ENCODE peak calls at places on chromosomes 4 and X, in five cellular contexts. S is AG09319, W is HFF-Myc, G is AG04449, Z is cardiac fibroblast. X is an unnamed sample.

GRCh38 chr4:105192474-105192873 is 45.8 kb downstream of the TET2 start:
- DNase-seq in W (no peak), G (no peak), Z (peak; percentile 26), S (no peak), X (no peak)

GRCh38 chr4:180827193-180827592 is 1416.0 kb upstream of the TENM3 start:
- DNase-seq in S (no peak), W (no peak), G (no peak), Z (peak; percentile 28), X (peak; percentile 30)

GRCh38 chr4:111066001-111066400 is 443.1 kb upstream of the PITX2 start:
- DNase-seq in Z (peak; percentile 2), G (no peak), S (no peak), W (no peak), X (no peak)

GRCh38 chr4:181235361-181235760 is 1007.8 kb upstream of the TENM3 start:
- DNase-seq in W (no peak), Z (no peak), G (no peak), S (no peak), X (no peak)

GRCh38 chr4:96983830-96984229 is 1143.9 kb downstream of the PDHA2 start:
- DNase-seq in W (no peak), G (no peak), S (no peak), Z (no peak), X (peak; percentile 3)

GRCh38 chr4:113537183-113537977 is 224.2 kb downstream of the CAMK2D start:
- DNase-seq in Z (no peak), G (no peak), S (no peak), W (no peak), X (no peak)

GRCh38 chr4:61273237-61273636 is 73.1 kb downstream of the ADGRL3 start:
- DNase-seq in G (no peak), S (no peak), W (no peak), Z (peak; percentile 73), X (peak; percentile 37)

GRCh38 chrX:53682885-53683555 is 3.5 kb downstream of the HUWE1 start:
- DNase-seq in S (no peak), W (no peak), G (no peak), Z (peak; percentile 62), X (peak; percentile 62)

GRCh38 chrX:113512700-113513395 is 672.2 kb upstream of the AMOT start:
- DNase-seq in S (peak; percentile 14), G (peak; percentile 23), Z (peak; percentile 82), W (no peak), X (peak; percentile 74)

GRCh38 chrX:110021180-110022022 is 18.5 kb downstream of the TMEM164 start:
- DNase-seq in Z (peak; percentile 87), G (no peak), S (peak; percentile 56), W (no peak), X (peak; percentile 79)

GRCh38 chrX:136473663-136474062 is 14.1 kb upstream of the BRS3 start:
- DNase-seq in Z (no peak), G (no peak), W (no peak), S (no peak), X (no peak)

GRCh38 chrX:13937370-13938052 is 92.2 kb downstream of the GEMIN8 start:
- DNase-seq in Z (peak; percentile 30), S (no peak), W (no peak), G (no peak), X (peak; percentile 20)

GRCh38 chrX:34915463-34916225 is 27.0 kb upstream of the FAM47B start:
- DNase-seq in S (no peak), Z (no peak), W (no peak), G (no peak), X (no peak)

GRCh38 chrX:81280148-81280547 is 78.2 kb downstream of the SH3BGRL start:
- DNase-seq in Z (peak; percentile 11), W (no peak), G (no peak), S (no peak), X (no peak)
- TF ChIP-seq CTCF in Z (no peak), W (no peak), G (no peak), S (peak; percentile 8), X (peak; percentile 9)

GRCh38 chrX:133248177-133248576 is 30.0 kb upstream of the TFDP3 start:
- DNase-seq in G (no peak), S (no peak), Z (no peak), W (no peak), X (no peak)

GRCh38 chrX:133250184-133251080 is 32.3 kb upstream of the TFDP3 start:
- DNase-seq in W (no peak), Z (no peak), G (no peak), S (no peak), X (no peak)

GRCh38 chrX:133254666-133255065 is 36.5 kb upstream of the TFDP3 start:
- DNase-seq in Z (no peak), S (no peak), W (no peak), G (peak; percentile 19), X (no peak)

GRCh38 chrX:133246921-133247320 is 28.8 kb upstream of the TFDP3 start:
- DNase-seq in Z (no peak), S (no peak), G (no peak), W (no peak), X (no peak)

DNA sequence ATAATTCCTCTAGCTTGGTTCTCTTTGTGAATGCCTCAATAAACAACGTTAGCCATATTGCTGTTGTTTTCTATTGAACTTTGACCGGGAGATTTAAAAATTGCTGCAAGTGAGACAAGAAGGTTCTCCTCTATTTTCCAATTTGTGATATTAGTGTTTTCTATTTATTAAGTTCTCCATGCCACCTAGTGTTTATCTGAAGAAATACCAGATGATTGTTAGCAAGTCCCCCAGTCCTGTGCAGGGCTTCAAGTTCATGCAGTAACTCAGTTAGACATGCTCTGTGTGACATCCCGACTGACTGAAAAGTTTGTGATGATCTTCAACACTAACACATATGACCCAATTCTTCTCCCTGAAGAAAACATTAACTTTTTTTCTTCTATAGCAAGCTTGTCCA is 31.5 kb upstream of the TFDP3 start:
- DNase-seq in G (no peak), Z (no peak), S (no peak), W (no peak), X (peak; percentile 0)
- TF ChIP-seq CTCF in G (no peak), Z (no peak), S (no peak), W (no peak), X (no peak)

GRCh38 chrX:41922125-41922521 is 1.2 kb downstream of the CASK start:
- DNase-seq in G (no peak), W (no peak), S (no peak), Z (peak; percentile 33), X (peak; percentile 31)

GRCh38 chrX:41923925-41924693 is 755 bp upstream of the CASK start:
- DNase-seq in G (no peak), S (no peak), Z (peak; percentile 27), W (no peak), X (peak; percentile 53)

GRCh38 chrX:41923257-41923924 is at the start of gene CASK:
- DNase-seq in W (no peak), G (peak; percentile 19), Z (peak; percentile 87), S (peak; percentile 82), X (peak; percentile 92)

GRCh38 chrX:41921492-41922124 is 1.7 kb downstream of the CASK start:
- DNase-seq in S (peak; percentile 29), Z (peak; percentile 64), W (no peak), G (no peak), X (peak; percentile 73)

DNA sequence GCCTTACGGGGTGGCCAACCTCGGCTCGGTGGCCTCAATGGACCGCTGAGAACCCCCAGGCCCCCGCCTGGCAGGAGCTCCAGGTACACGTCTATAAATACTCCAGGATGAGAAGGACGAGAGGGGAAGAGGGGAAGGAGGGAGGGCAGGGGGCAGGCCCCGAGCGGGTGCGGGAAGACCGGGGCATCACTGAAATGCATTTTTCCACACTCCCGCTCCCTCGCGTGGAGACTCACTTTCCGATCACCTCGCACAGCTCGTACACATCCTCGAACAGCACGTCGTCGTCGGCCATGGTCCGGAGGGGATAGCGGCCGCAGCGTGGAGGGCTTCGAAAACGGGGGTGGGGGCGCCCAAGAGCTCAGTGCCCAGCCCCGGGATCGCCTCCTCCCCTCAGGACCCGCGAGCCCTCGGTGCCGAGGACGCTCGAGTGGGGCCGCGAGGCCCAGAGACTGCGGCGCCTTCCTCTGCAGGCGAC is 621 bp downstream of the CASK start:
- DNase-seq in S (no peak), Z (peak; percentile 3), G (no peak), W (no peak), X (peak; percentile 16)
- TF ChIP-seq CTCF in S (peak; percentile 3), Z (no peak), G (peak; percentile 22), W (no peak), X (no peak)

GRCh38 chr4:122744229-122744628 is 11.7 kb downstream of the BBS12 start:
- DNase-seq in W (no peak), Z (peak; percentile 90), G (peak; percentile 69), S (no peak), X (peak; percentile 93)

GRCh38 chr4:122733805-122734155 is 1.3 kb downstream of the BBS12 start:
- DNase-seq in W (no peak), G (no peak), S (no peak), Z (no peak), X (no peak)

GRCh38 chr4:122742933-122743829 is 10.7 kb downstream of the BBS12 start:
- DNase-seq in S (no peak), W (no peak), Z (no peak), G (no peak), X (no peak)

DNA sequence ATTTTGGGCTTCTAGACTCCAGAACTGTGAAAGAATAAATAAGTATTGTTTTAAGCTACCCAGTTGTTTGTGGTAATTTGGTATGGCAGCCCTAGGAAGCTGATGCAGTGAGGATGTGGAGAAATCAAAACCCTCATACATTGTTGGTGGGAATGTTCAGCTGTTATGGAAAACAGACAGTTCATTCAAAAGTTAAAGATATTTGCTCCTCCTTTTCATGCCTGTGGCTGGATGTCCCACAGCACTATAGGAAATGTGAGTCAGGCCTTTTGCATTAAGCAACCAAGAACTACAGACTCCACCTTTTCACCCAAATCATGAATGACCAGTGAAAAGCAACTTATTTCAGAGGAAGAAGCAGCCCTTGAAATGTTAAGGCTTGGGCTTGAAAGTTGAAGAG is 6.7 kb downstream of the BBS12 start:
- DNase-seq in G (peak; percentile 85), W (no peak), S (no peak), Z (peak; percentile 92), X (peak; percentile 92)
- TF ChIP-seq CTCF in G (no peak), W (no peak), S (no peak), Z (no peak), X (no peak)

GRCh38 chr4:2875556-2875955 is 31.9 kb downstream of the ADD1 start:
- DNase-seq in G (no peak), W (no peak), Z (no peak), S (no peak), X (no peak)
- TF ChIP-seq CTCF in G (no peak), W (no peak), Z (no peak), S (no peak), X (no peak)

X was measured in fibroblast of pulmonary artery.